ENCODE peak calls at places on chromosome X, in four cellular contexts. B, V, W and S are unnamed samples.

GRCh38 chrX:97132654-97133415 is 249.1 kb downstream of the RPA4 start:
- DNase-seq in B (peak), V (no peak), W (no peak), S (no peak)

GRCh38 chrX:106042296-106042695 is 3.8 kb upstream of the SERPINA7 start:
- DNase-seq in B (no peak), V (no peak), W (no peak), S (no peak)

GRCh38 chrX:41558531-41558930 is 111.4 kb downstream of the NYX start:
- DNase-seq in B (peak), V (no peak), W (no peak), S (no peak)

GRCh38 chrX:136204571-136204970 is 46.6 kb downstream of the MAP7D3 start:
- DNase-seq in B (peak), V (no peak), W (peak), S (peak)

GRCh38 chrX:679161-679979 is 48.8 kb downstream of the SHOX start:
- DNase-seq in B (no peak), V (no peak), W (no peak), S (no peak)

GRCh38 chrX:117835034-117835433 is 281.6 kb downstream of the KLHL13 start:
- DNase-seq in B (no peak), V (no peak), W (no peak), S (no peak)

GRCh38 chrX:114800719-114801118 is 216.7 kb downstream of the IL13RA2 start:
- DNase-seq in B (peak), V (no peak), W (peak), S (peak)

GRCh38 chrX:153968754-153969124 is 2.9 kb downstream of the HCFC1 start:
- DNase-seq in B (no peak), V (no peak), W (no peak), S (no peak)

GRCh38 chrX:40736170-40736505 is 796 bp upstream of the MED14 start:
- DNase-seq in B (no peak), V (no peak), W (no peak), S (no peak)

GRCh38 chrX:72003811-72004750 is 93.4 kb downstream of the NHSL2 start:
- DNase-seq in B (peak), V (no peak), W (peak), S (no peak)

GRCh38 chrX:27085346-27085745 is 377.8 kb downstream of the PPP4R3C start:
- DNase-seq in B (no peak), V (no peak), W (no peak), S (no peak)

GRCh38 chrX:121000589-121000988 is 15.0 kb upstream of the CT47A1 start:
- DNase-seq in B (peak), V (no peak), W (no peak), S (no peak)

GRCh38 chrX:152897216-152898144 is at the start of gene ZNF185:
- DNase-seq in B (peak), V (no peak), W (no peak), S (peak)

GRCh38 chrX:152945021-152945979 is 47.4 kb downstream of the ZNF185 start:
- DNase-seq in B (no peak), V (no peak), W (no peak), S (no peak)

GRCh38 chrX:1398431-1399340 is 6.8 kb upstream of the SLC25A6 start:
- DNase-seq in B (peak), V (no peak), W (no peak), S (no peak)

GRCh38 chrX:42748067-42748850 is 29.7 kb downstream of the PPP1R2C start:
- DNase-seq in B (peak), V (no peak), W (no peak), S (peak)

GRCh38 chrX:28126886-28127285 is 145.6 kb upstream of the DCAF8L1 start:
- DNase-seq in B (no peak), V (no peak), W (no peak), S (no peak)

GRCh38 chrX:8288590-8288989 is 117.5 kb upstream of the VCX2 start:
- DNase-seq in B (no peak), V (no peak), W (no peak), S (peak)

GRCh38 chrX:86102341-86102740 is 45.9 kb upstream of the DACH2 start:
- DNase-seq in B (no peak), V (no peak), W (no peak), S (no peak)

GRCh38 chrX:135512508-135513139 is 7.8 kb upstream of the INTS6L start:
- DNase-seq in B (no peak), V (no peak), W (no peak), S (no peak)

GRCh38 chrX:154136627-154137161 is 7.3 kb upstream of the OPN1LW start:
- DNase-seq in B (peak), V (no peak), W (peak), S (no peak)

GRCh38 chrX:124433186-124433585 is 86.8 kb downstream of the SH2D1A start:
- DNase-seq in B (no peak), V (no peak), W (no peak), S (no peak)

GRCh38 chrX:31435592-31435991 is 363.8 kb upstream of the FTHL17 start:
- DNase-seq in B (peak), V (no peak), W (no peak), S (no peak)

GRCh38 chrX:102516314-102516936 is at the start of gene TMSB15A:
- DNase-seq in B (peak), V (no peak), W (no peak), S (no peak)

GRCh38 chrX:7083468-7084396 is 63.8 kb upstream of the STS start:
- DNase-seq in B (peak), V (peak), W (peak), S (peak)

GRCh38 chrX:41475611-41476241 is 28.6 kb downstream of the NYX start:
- DNase-seq in B (no peak), V (no peak), W (no peak), S (no peak)

GRCh38 chrX:113512700-113513395 is 672.2 kb upstream of the AMOT start:
- DNase-seq in B (peak), V (peak), W (peak), S (peak)

GRCh38 chrX:30895331-30895730 is 6.3 kb upstream of the TAB3 start:
- DNase-seq in B (no peak), V (no peak), W (no peak), S (no peak)

GRCh38 chrX:1316527-1316926 is 20.1 kb upstream of the IL3RA start:
- DNase-seq in B (no peak), V (no peak), W (no peak), S (no peak)

GRCh38 chrX:108323751-108324150 is 114.5 kb downstream of the COL4A6 start:
- DNase-seq in B (no peak), V (no peak), W (no peak), S (no peak)

GRCh38 chrX:151697537-151697936 is 2.3 kb downstream of the PRRG3 start:
- DNase-seq in B (peak), V (peak), W (peak), S (no peak)

GRCh38 chrX:131854586-131854985 is 168.5 kb upstream of the STK26 start:
- DNase-seq in B (peak), V (no peak), W (no peak), S (no peak)

GRCh38 chrX:11053351-11053750 is 57.8 kb upstream of the HCCS start:
- DNase-seq in B (no peak), V (no peak), W (no peak), S (no peak)

GRCh38 chrX:130555341-130555740 is 153.6 kb downstream of the RBMX2 start:
- DNase-seq in B (no peak), V (no peak), W (peak), S (no peak)

GRCh38 chrX:12489341-12489740 is 301.9 kb upstream of the PRPS2 start:
- DNase-seq in B (peak), V (no peak), W (no peak), S (peak)

GRCh38 chrX:139388234-139388633 is 142.3 kb upstream of the F9 start:
- DNase-seq in B (no peak), V (no peak), W (no peak), S (no peak)

GRCh38 chrX:133608406-133608805 is 193.1 kb upstream of the GPC4 start:
- DNase-seq in B (peak), V (no peak), W (peak), S (no peak)

GRCh38 chrX:43998374-43998773 is 25.2 kb upstream of the NDP start:
- DNase-seq in B (no peak), V (no peak), W (no peak), S (no peak)

GRCh38 chrX:25158635-25159034 is 142.9 kb upstream of the ARX start:
- DNase-seq in B (peak), V (no peak), W (no peak), S (no peak)

GRCh38 chrX:23765868-23766267 is 17.1 kb upstream of the SAT1 start:
- DNase-seq in B (no peak), V (no peak), W (no peak), S (no peak)